ENCODE peak calls at places on chromosomes 6 and 20, in six cellular contexts. One of them, this sample, is unnamed. For H3K36me3, the result is how much of the 10 kb centered on the place peaks cover.

GRCh38 chr6:31821301-31822037 is 6.1 kb upstream of the HSPA1B start:
- DNase-seq in fibroblast of lung: peak
- DNase-seq in RWPE2: peak
- DNase-seq in naive thymus-derived CD4-positive, alpha-beta T cell: no peak
- DNase-seq in A673: peak
- DNase-seq in aorta: peak
- DNase-seq in this sample: peak

GRCh38 chr20:63661108-63661507 is 3.0 kb downstream of the RTEL1 start:
- DNase-seq in fibroblast of lung: no peak
- DNase-seq in RWPE2: no peak
- DNase-seq in naive thymus-derived CD4-positive, alpha-beta T cell: no peak
- DNase-seq in A673: no peak
- DNase-seq in aorta: no peak
- DNase-seq in this sample: no peak

GRCh38 chr20:51995551-51995951 is 193.2 kb upstream of the SALL4 start:
- DNase-seq in fibroblast of lung: no peak
- DNase-seq in RWPE2: peak
- DNase-seq in naive thymus-derived CD4-positive, alpha-beta T cell: no peak
- DNase-seq in A673: peak
- DNase-seq in aorta: no peak
- DNase-seq in this sample: peak

GRCh38 chr6:166554316-166554715 is 32.2 kb downstream of the RAMACL start:
- DNase-seq in fibroblast of lung: no peak
- DNase-seq in RWPE2: no peak
- DNase-seq in naive thymus-derived CD4-positive, alpha-beta T cell: no peak
- DNase-seq in A673: no peak
- DNase-seq in aorta: no peak
- DNase-seq in this sample: no peak

GRCh38 chr6:85418059-85418458 is 31.8 kb upstream of the NT5E start:
- DNase-seq in fibroblast of lung: peak
- DNase-seq in RWPE2: no peak
- DNase-seq in naive thymus-derived CD4-positive, alpha-beta T cell: no peak
- DNase-seq in A673: no peak
- DNase-seq in aorta: no peak
- DNase-seq in this sample: no peak

GRCh38 chr20:709421-709820 is 33.8 kb upstream of the SCRT2 start:
- DNase-seq in fibroblast of lung: no peak
- DNase-seq in RWPE2: no peak
- DNase-seq in naive thymus-derived CD4-positive, alpha-beta T cell: no peak
- DNase-seq in A673: peak
- DNase-seq in aorta: no peak
- DNase-seq in this sample: no peak

GRCh38 chr20:49821381-49821780 is 8.8 kb downstream of the SLC9A8 start:
- DNase-seq in fibroblast of lung: no peak
- DNase-seq in RWPE2: no peak
- DNase-seq in naive thymus-derived CD4-positive, alpha-beta T cell: no peak
- DNase-seq in A673: no peak
- DNase-seq in aorta: no peak
- DNase-seq in this sample: no peak

GRCh38 chr6:157761926-157762325 is 61.1 kb upstream of the SNX9 start:
- DNase-seq in fibroblast of lung: no peak
- DNase-seq in RWPE2: no peak
- DNase-seq in naive thymus-derived CD4-positive, alpha-beta T cell: no peak
- DNase-seq in A673: no peak
- DNase-seq in aorta: no peak
- DNase-seq in this sample: no peak

GRCh38 chr6:31139599-31139998 is 733 bp upstream of the PSORS1C2 start:
- DNase-seq in fibroblast of lung: no peak
- DNase-seq in RWPE2: no peak
- DNase-seq in naive thymus-derived CD4-positive, alpha-beta T cell: no peak
- DNase-seq in A673: no peak
- DNase-seq in aorta: no peak
- DNase-seq in this sample: no peak

GRCh38 chr20:20368414-20369352 is 779 bp downstream of the INSM1 start:
- DNase-seq in fibroblast of lung: no peak
- DNase-seq in RWPE2: no peak
- DNase-seq in naive thymus-derived CD4-positive, alpha-beta T cell: no peak
- DNase-seq in A673: peak
- DNase-seq in aorta: no peak
- DNase-seq in this sample: no peak

GRCh38 chr20:58127731-58128130 is 100.7 kb downstream of the ANKRD60 start:
- DNase-seq in fibroblast of lung: peak
- DNase-seq in RWPE2: peak
- DNase-seq in naive thymus-derived CD4-positive, alpha-beta T cell: no peak
- DNase-seq in A673: peak
- DNase-seq in aorta: no peak
- DNase-seq in this sample: no peak

GRCh38 chr6:31533455-31533841 is 4.7 kb downstream of the MCCD1 start:
- DNase-seq in fibroblast of lung: no peak
- DNase-seq in RWPE2: no peak
- DNase-seq in naive thymus-derived CD4-positive, alpha-beta T cell: no peak
- DNase-seq in A673: no peak
- DNase-seq in aorta: no peak
- DNase-seq in this sample: no peak

GRCh38 chr20:47751449-47751848 is 33.8 kb downstream of the SULF2 start:
- DNase-seq in fibroblast of lung: no peak
- DNase-seq in RWPE2: no peak
- DNase-seq in naive thymus-derived CD4-positive, alpha-beta T cell: no peak
- DNase-seq in A673: no peak
- DNase-seq in aorta: no peak
- DNase-seq in this sample: no peak

GRCh38 chr6:136547336-136547735 is 2.9 kb downstream of the MAP7 start:
- DNase-seq in fibroblast of lung: peak
- DNase-seq in RWPE2: no peak
- DNase-seq in naive thymus-derived CD4-positive, alpha-beta T cell: no peak
- DNase-seq in A673: peak
- DNase-seq in aorta: no peak
- DNase-seq in this sample: no peak

GRCh38 chr6:7787137-7787575 is 61.3 kb downstream of the BMP6 start:
- DNase-seq in fibroblast of lung: peak
- DNase-seq in RWPE2: no peak
- DNase-seq in naive thymus-derived CD4-positive, alpha-beta T cell: no peak
- DNase-seq in A673: no peak
- DNase-seq in aorta: no peak
- DNase-seq in this sample: no peak

GRCh38 chr6:20846602-20847028 is 312.4 kb downstream of the CDKAL1 start:
- DNase-seq in fibroblast of lung: peak
- DNase-seq in RWPE2: no peak
- DNase-seq in naive thymus-derived CD4-positive, alpha-beta T cell: no peak
- DNase-seq in A673: peak
- DNase-seq in aorta: no peak
- DNase-seq in this sample: no peak

GRCh38 chr20:7822772-7823171 is 117.5 kb downstream of the HAO1 start:
- DNase-seq in fibroblast of lung: no peak
- DNase-seq in RWPE2: no peak
- DNase-seq in naive thymus-derived CD4-positive, alpha-beta T cell: no peak
- DNase-seq in A673: no peak
- DNase-seq in aorta: no peak
- DNase-seq in this sample: no peak

GRCh38 chr6:13664703-13665352 is 46.8 kb downstream of the RANBP9 start:
- DNase-seq in fibroblast of lung: peak
- DNase-seq in RWPE2: no peak
- DNase-seq in naive thymus-derived CD4-positive, alpha-beta T cell: no peak
- DNase-seq in A673: no peak
- DNase-seq in aorta: no peak
- DNase-seq in this sample: no peak

GRCh38 chr20:46021361-46022359 is 7.4 kb upstream of the SLC12A5 start:
- DNase-seq in fibroblast of lung: no peak
- DNase-seq in RWPE2: peak
- DNase-seq in naive thymus-derived CD4-positive, alpha-beta T cell: no peak
- DNase-seq in A673: peak
- DNase-seq in aorta: no peak
- DNase-seq in this sample: peak

GRCh38 chr20:4444404-4444803 is 277.3 kb upstream of the PRND start:
- DNase-seq in fibroblast of lung: no peak
- DNase-seq in RWPE2: no peak
- DNase-seq in naive thymus-derived CD4-positive, alpha-beta T cell: no peak
- DNase-seq in A673: no peak
- DNase-seq in aorta: no peak
- DNase-seq in this sample: no peak

GRCh38 chr6:166586424-166587156 is at the start of gene RAMACL:
- DNase-seq in fibroblast of lung: no peak
- DNase-seq in RWPE2: no peak
- DNase-seq in naive thymus-derived CD4-positive, alpha-beta T cell: peak
- DNase-seq in A673: peak
- DNase-seq in aorta: no peak
- DNase-seq in this sample: no peak

GRCh38 chr6:116682334-116682712 is 1.3 kb downstream of the KPNA5 start:
- DNase-seq in fibroblast of lung: peak
- DNase-seq in RWPE2: no peak
- DNase-seq in naive thymus-derived CD4-positive, alpha-beta T cell: peak
- DNase-seq in A673: peak
- DNase-seq in aorta: no peak
- DNase-seq in this sample: no peak

GRCh38 chr20:34522969-34523871 is 7.0 kb downstream of the DYNLRB1 start:
- DNase-seq in fibroblast of lung: peak
- DNase-seq in RWPE2: peak
- DNase-seq in naive thymus-derived CD4-positive, alpha-beta T cell: peak
- DNase-seq in A673: peak
- DNase-seq in aorta: no peak
- DNase-seq in this sample: peak

GRCh38 chr20:7818477-7818876 is 121.8 kb downstream of the HAO1 start:
- DNase-seq in fibroblast of lung: no peak
- DNase-seq in RWPE2: no peak
- DNase-seq in naive thymus-derived CD4-positive, alpha-beta T cell: no peak
- DNase-seq in A673: no peak
- DNase-seq in aorta: no peak
- DNase-seq in this sample: no peak

DNA sequence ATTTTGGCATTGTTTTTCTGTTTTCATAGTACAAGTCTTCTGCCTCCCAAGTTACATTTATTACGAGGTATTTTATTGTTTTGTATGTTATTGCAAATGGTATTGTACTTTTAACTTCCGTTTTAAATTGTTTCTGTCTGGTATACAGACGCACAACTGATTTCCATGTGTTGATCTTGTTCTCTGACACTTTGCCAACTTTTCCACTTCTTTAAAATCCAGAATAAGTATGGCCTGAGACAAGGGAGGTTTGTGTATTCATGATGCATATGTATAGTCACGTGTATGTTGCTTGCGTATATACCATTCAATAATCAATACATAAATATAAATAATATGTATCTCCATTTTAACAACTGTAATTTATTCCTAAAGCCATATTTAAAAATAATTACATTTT is 41.2 kb downstream of the THBS2 start:
- DNase-seq in fibroblast of lung: peak
- DNase-seq in RWPE2: no peak
- DNase-seq in naive thymus-derived CD4-positive, alpha-beta T cell: no peak
- DNase-seq in A673: no peak
- DNase-seq in aorta: no peak
- DNase-seq in this sample: no peak
- H3K4me3 ChIP-seq in fibroblast of lung: no peak
- H3K4me3 ChIP-seq in RWPE2: peak
- H3K4me3 ChIP-seq in naive thymus-derived CD4-positive, alpha-beta T cell: peak
- H3K4me3 ChIP-seq in A673: peak
- H3K4me3 ChIP-seq in aorta: no peak
- H3K4me3 ChIP-seq in this sample: no peak

DNA sequence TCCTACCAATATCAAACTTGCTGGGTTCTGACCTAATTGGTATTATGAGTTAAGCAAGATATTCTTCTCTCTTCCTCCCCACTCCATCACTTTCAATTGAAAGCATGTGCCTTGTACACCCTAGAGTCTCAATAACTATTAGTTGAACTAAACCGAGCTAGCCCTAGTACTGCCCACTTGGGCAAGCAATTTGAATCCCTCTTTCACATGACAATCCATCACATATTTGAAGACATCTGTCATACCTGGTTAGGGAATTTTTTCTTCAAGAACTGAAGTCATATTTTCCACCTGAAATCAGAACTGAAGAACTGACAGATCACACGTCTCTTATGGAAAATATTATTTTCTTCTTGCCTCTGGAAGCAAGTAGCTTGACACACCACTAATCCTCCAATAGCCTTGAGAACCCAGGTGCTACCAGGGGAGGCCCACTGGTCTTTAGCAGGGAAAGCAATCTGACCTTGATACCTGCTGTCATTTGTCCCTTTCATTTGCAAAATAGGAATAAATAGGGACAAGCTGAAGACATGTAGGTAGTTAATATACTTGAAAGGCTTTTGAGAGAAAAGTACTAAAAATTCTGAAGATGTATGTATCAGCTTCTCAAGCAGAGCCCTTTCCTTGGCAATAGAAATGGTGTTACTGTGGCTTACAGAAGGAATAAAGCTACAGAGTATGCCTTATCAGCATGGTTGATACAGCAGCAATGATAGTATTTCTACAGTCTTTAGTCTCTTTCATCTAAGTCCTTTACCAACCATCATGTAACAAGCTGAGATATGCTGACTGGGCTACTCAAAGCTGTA is 71.4 kb downstream of the GJA10 start:
- DNase-seq in fibroblast of lung: no peak
- DNase-seq in RWPE2: no peak
- DNase-seq in naive thymus-derived CD4-positive, alpha-beta T cell: no peak
- DNase-seq in A673: no peak
- DNase-seq in aorta: no peak
- DNase-seq in this sample: no peak
- H3K36me3 ChIP-seq in fibroblast of lung: under half
- H3K36me3 ChIP-seq in RWPE2: under half
- H3K36me3 ChIP-seq in naive thymus-derived CD4-positive, alpha-beta T cell: under half
- H3K36me3 ChIP-seq in A673: under half
- H3K36me3 ChIP-seq in aorta: under half
- H3K36me3 ChIP-seq in this sample: under half

GRCh38 chr6:5850848-5851255 is 155.9 kb downstream of the NRN1 start:
- DNase-seq in fibroblast of lung: no peak
- DNase-seq in RWPE2: no peak
- DNase-seq in naive thymus-derived CD4-positive, alpha-beta T cell: no peak
- DNase-seq in A673: no peak
- DNase-seq in aorta: no peak
- DNase-seq in this sample: no peak
- H3K4me3 ChIP-seq in fibroblast of lung: no peak
- H3K4me3 ChIP-seq in RWPE2: no peak
- H3K4me3 ChIP-seq in naive thymus-derived CD4-positive, alpha-beta T cell: peak
- H3K4me3 ChIP-seq in A673: no peak
- H3K4me3 ChIP-seq in aorta: no peak
- H3K4me3 ChIP-seq in this sample: no peak

DNA sequence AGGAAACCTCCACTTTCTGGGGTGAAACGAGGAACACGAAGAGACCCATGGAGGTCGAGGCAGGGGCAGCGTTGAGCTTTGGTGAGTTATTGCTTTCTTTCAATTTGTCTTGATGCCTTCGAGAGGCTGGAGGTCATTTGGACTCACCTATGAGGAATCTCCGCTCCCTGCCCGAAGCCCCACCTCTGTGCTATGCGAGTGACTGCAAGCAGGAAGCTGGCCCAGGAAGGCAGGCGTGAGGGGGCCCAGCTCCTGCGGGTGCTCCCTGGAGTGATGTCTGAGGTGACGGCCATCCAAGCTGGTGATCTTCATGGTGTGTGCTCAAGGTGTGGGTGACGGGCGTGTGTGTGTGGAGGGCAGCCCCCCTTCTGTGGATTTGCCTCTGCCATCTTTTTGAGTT is 13.0 kb downstream of the PSMG4 start:
- DNase-seq in fibroblast of lung: no peak
- DNase-seq in RWPE2: no peak
- DNase-seq in naive thymus-derived CD4-positive, alpha-beta T cell: no peak
- DNase-seq in A673: no peak
- DNase-seq in aorta: no peak
- DNase-seq in this sample: no peak
- H3K36me3 ChIP-seq in fibroblast of lung: under half
- H3K36me3 ChIP-seq in RWPE2: under half
- H3K36me3 ChIP-seq in naive thymus-derived CD4-positive, alpha-beta T cell: half or more
- H3K36me3 ChIP-seq in A673: under half
- H3K36me3 ChIP-seq in aorta: under half
- H3K36me3 ChIP-seq in this sample: half or more

GRCh38 chr20:23083553-23084220 is 2.4 kb downstream of the CD93 start:
- DNase-seq in fibroblast of lung: no peak
- DNase-seq in RWPE2: no peak
- DNase-seq in naive thymus-derived CD4-positive, alpha-beta T cell: no peak
- DNase-seq in A673: no peak
- DNase-seq in aorta: no peak
- DNase-seq in this sample: no peak
- H3K4me3 ChIP-seq in fibroblast of lung: no peak
- H3K4me3 ChIP-seq in RWPE2: no peak
- H3K4me3 ChIP-seq in naive thymus-derived CD4-positive, alpha-beta T cell: no peak
- H3K4me3 ChIP-seq in A673: no peak
- H3K4me3 ChIP-seq in aorta: no peak
- H3K4me3 ChIP-seq in this sample: no peak

This sample was measured in HAP-1.